ENCODE peak calls at places on chromosomes 11 and 22, in nine cellular contexts. L is NCI-H2081; G is skeletal muscle cell; Q is heart left ventricle; E is naive thymus-derived CD8-positive, alpha-beta T cell; B is neural crest cell; X is activated naive CD8-positive, alpha-beta T cell treated with anti-CD3 and anti-CD28 coated beads for 36 hours; T is RPMI7951; W is activated CD4-positive, CD25-positive, alpha-beta regulatory T cell. H is an unnamed sample.

GRCh38 chr11:76269247-76269646 is 62.9 kb upstream of the WNT11 start:
- DNase-seq in L (no peak), G (no peak), Q (peak; percentile 43), E (no peak), B (no peak), X (no peak), T (no peak), W (no peak), H (no peak)

GRCh38 chr11:68057807-68058206 is 19.0 kb downstream of the TCIRG1 start:
- DNase-seq in L (no peak), G (no peak), Q (no peak), E (no peak), B (no peak), X (no peak), T (no peak), W (no peak), H (no peak)

GRCh38 chr22:46846154-46846831 is 83.8 kb downstream of the TBC1D22A start:
- DNase-seq in L (no peak), G (no peak), Q (no peak), E (no peak), B (no peak), X (no peak), T (no peak), W (no peak), H (no peak)

GRCh38 chr11:57800444-57801184 is 39.0 kb downstream of the CTNND1 start:
- DNase-seq in L (peak; percentile 93), G (peak; percentile 25), Q (no peak), E (no peak), B (peak; percentile 14), X (no peak), T (peak; percentile 73), W (no peak), H (no peak)

GRCh38 chr22:49968313-49968830 is 7.8 kb downstream of the PIM3 start:
- DNase-seq in L (no peak), G (no peak), Q (peak; percentile 24), E (no peak), B (no peak), X (no peak), T (no peak), W (no peak), H (peak; percentile 45)

GRCh38 chr11:870418-870817 is 27.8 kb downstream of the TSPAN4 start:
- DNase-seq in L (no peak), G (no peak), Q (no peak), E (no peak), B (no peak), X (no peak), T (no peak), W (no peak), H (no peak)

GRCh38 chr22:49247194-49247924 is 580.3 kb downstream of the BRD1 start:
- DNase-seq in L (no peak), G (no peak), Q (no peak), E (no peak), B (no peak), X (no peak), T (no peak), W (no peak), H (no peak)

GRCh38 chr11:114260077-114260476 is 36.1 kb upstream of the NNMT start:
- DNase-seq in L (no peak), G (no peak), Q (no peak), E (no peak), B (no peak), X (no peak), T (no peak), W (no peak), H (no peak)

GRCh38 chr11:32137263-32137662 is 46.4 kb downstream of the RCN1 start:
- DNase-seq in L (no peak), G (peak; percentile 92), Q (no peak), E (no peak), B (no peak), X (no peak), T (peak; percentile 87), W (no peak), H (no peak)

GRCh38 chr22:47206819-47207218 is 444.4 kb downstream of the TBC1D22A start:
- DNase-seq in L (no peak), G (no peak), Q (no peak), E (no peak), B (no peak), X (no peak), T (no peak), W (no peak), H (no peak)

GRCh38 chr22:19113429-19113828 is 8.8 kb downstream of the DGCR2 start:
- DNase-seq in L (no peak), G (no peak), Q (no peak), E (no peak), B (no peak), X (no peak), T (no peak), W (no peak), H (no peak)

GRCh38 chr11:5452712-5453111 is 3.6 kb downstream of the OR51I2 start:
- DNase-seq in L (no peak), G (no peak), Q (no peak), E (no peak), B (no peak), X (no peak), T (no peak), W (no peak), H (no peak)

GRCh38 chr11:118918128-118918685 is 7.5 kb downstream of the BCL9L start:
- DNase-seq in L (peak; percentile 80), G (peak; percentile 90), Q (peak; percentile 83), E (peak; percentile 45), B (no peak), X (peak; percentile 54), T (peak; percentile 99), W (no peak), H (no peak)

GRCh38 chr11:77502501-77502900 is 28.6 kb upstream of the PAK1 start:
- DNase-seq in L (no peak), G (no peak), Q (no peak), E (no peak), B (no peak), X (no peak), T (no peak), W (no peak), H (no peak)